ENCODE peak calls at places on chromosomes 1 and 21, in seven cellular contexts. S is heart right ventricle, Y is suprapubic skin, N is endodermal cell, L is K562, V is AG04450, P is GM12878. W is an unnamed sample. For H3K27me3, the result is how much of the 10 kb centered on the place peaks cover.

GRCh38 chr1:2778220-2778592 is 23.3 kb downstream of the TTC34 start:
- DNase-seq in S (no peak), Y (no peak), N (no peak), L (no peak), V (no peak), P (no peak), W (no peak)

GRCh38 chr1:231040019-231040799 is at the start of gene FAM89A:
- DNase-seq in S (peak), Y (no peak), N (peak), L (peak), V (no peak), P (no peak), W (no peak)

GRCh38 chr1:226444901-226445300 is 37.0 kb upstream of the PARP1 start:
- DNase-seq in S (no peak), Y (no peak), N (peak), L (no peak), V (no peak), P (peak), W (no peak)

GRCh38 chr1:12143631-12144155 is 23.1 kb upstream of the TNFRSF1B start:
- DNase-seq in S (peak), Y (peak), N (no peak), L (peak), V (peak), P (no peak), W (peak)

GRCh38 chr1:210125143-210125542 is 107.5 kb upstream of the SERTAD4 start:
- DNase-seq in S (no peak), Y (no peak), N (no peak), L (no peak), V (no peak), P (no peak), W (no peak)

GRCh38 chr1:201554167-201554600 is 15.3 kb downstream of the NAV1 start:
- DNase-seq in S (no peak), Y (peak), N (no peak), L (no peak), V (no peak), P (no peak), W (no peak)

GRCh38 chr1:111754964-111755320 is 759 bp upstream of the DDX20 start:
- DNase-seq in S (peak), Y (no peak), N (peak), L (peak), V (no peak), P (no peak), W (no peak)

GRCh38 chr1:36172983-36173382 is 17.0 kb downstream of the MAP7D1 start:
- DNase-seq in S (no peak), Y (no peak), N (no peak), L (no peak), V (no peak), P (no peak), W (no peak)

GRCh38 chr1:236168716-236169429 is 26.5 kb downstream of the GPR137B start:
- DNase-seq in S (peak), Y (no peak), N (peak), L (no peak), V (no peak), P (no peak), W (no peak)

GRCh38 chr1:177849130-177849529 is 120.7 kb downstream of the SEC16B start:
- DNase-seq in S (no peak), Y (no peak), N (no peak), L (no peak), V (no peak), P (no peak), W (no peak)

GRCh38 chr1:151897861-151898468 is 11.3 kb downstream of the THEM4 start:
- DNase-seq in S (no peak), Y (no peak), N (no peak), L (no peak), V (no peak), P (no peak), W (no peak)

GRCh38 chr1:55827350-55827749 is 612.2 kb upstream of the USP24 start:
- DNase-seq in S (no peak), Y (no peak), N (no peak), L (no peak), V (peak), P (no peak), W (no peak)

GRCh38 chr1:204438628-204439027 is 27.0 kb upstream of the PPP1R15B start:
- DNase-seq in S (no peak), Y (no peak), N (no peak), L (no peak), V (peak), P (no peak), W (peak)

GRCh38 chr1:219257751-219258150 is 84.1 kb downstream of the LYPLAL1 start:
- DNase-seq in S (no peak), Y (no peak), N (no peak), L (no peak), V (no peak), P (no peak), W (no peak)

GRCh38 chr1:219271914-219272545 is 98.4 kb downstream of the LYPLAL1 start:
- DNase-seq in S (no peak), Y (no peak), N (no peak), L (no peak), V (no peak), P (no peak), W (no peak)

GRCh38 chr1:9442266-9442846 is 96.9 kb upstream of the SLC25A33 start:
- DNase-seq in S (no peak), Y (no peak), N (no peak), L (no peak), V (no peak), P (no peak), W (no peak)

GRCh38 chr21:32463367-32463766 is 50.9 kb downstream of the EVA1C start:
- DNase-seq in S (no peak), Y (no peak), N (no peak), L (no peak), V (no peak), P (no peak), W (no peak)

GRCh38 chr1:67883069-67883468 is 49.8 kb upstream of the GNG12 start:
- DNase-seq in S (no peak), Y (no peak), N (no peak), L (no peak), V (no peak), P (no peak), W (no peak)

GRCh38 chr1:151716771-151717631 is at the start of gene CELF3:
- DNase-seq in S (no peak), Y (no peak), N (peak), L (peak), V (no peak), P (no peak), W (no peak)

GRCh38 chr1:207670192-207670591 is 25.3 kb downstream of the CR1L start:
- DNase-seq in S (no peak), Y (no peak), N (no peak), L (no peak), V (no peak), P (peak), W (no peak)

GRCh38 chr1:4131734-4132133 is 231.7 kb upstream of the C1orf174 start:
- DNase-seq in S (no peak), Y (no peak), N (no peak), L (no peak), V (no peak), P (no peak), W (no peak)

DNA sequence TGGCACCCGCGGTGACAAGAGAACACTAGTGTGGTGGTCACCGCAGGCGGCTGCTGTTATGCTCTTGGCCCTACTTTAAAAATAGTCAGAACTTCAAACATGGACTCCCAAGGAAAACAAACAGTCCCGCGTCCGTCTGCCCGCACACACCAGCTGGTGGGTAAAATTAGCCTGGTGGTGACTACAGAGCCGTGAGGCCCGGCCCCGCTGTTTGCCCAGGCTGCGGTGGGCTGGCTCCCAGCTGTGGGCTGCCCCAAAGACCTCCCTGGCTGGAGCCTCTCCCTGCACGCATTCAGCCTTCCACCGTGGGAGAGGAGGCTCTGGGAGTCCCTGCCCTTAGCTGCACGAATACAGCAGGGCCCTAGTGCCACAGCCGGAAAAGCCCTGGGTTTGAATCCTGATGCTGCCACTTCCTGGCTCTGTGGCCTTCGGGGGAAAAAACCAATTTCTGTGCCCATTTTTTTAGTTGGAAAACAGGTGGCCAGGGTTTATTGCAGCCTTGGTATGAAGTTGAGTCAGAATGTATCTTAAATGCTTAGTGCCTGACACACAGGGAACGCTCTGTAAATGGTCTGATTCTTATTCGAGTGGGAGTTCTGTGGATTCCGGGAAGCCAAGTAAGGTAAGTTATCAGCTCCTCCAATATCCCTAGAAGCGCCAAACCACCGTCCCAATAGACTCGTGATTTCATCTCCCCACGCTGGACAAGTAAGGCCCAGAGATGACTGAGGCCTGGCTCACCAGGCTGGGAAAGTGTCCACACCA is 58.2 kb downstream of the ALPL start:
- DNase-seq in S (no peak), Y (no peak), N (no peak), L (no peak), V (peak), P (no peak), W (no peak)
- H3K27me3 ChIP-seq in S (under half), Y (under half), N (under half), L (under half), V (under half), P (under half), W (under half)

GRCh38 chr1:234902774-234903173 is 225.9 kb downstream of the TOMM20 start:
- DNase-seq in S (no peak), Y (no peak), N (no peak), L (no peak), V (no peak), P (no peak), W (no peak)
- TF ChIP-seq CTCF in S (no peak), Y (no peak), N (no peak), L (no peak), V (no peak), P (no peak), W (no peak)

GRCh38 chr21:44959376-44960091 is 19.7 kb downstream of the SLX9 start:
- DNase-seq in S (no peak), Y (no peak), N (no peak), L (no peak), V (no peak), P (no peak), W (peak)

GRCh38 chr21:44960141-44961092 is 20.6 kb downstream of the SLX9 start:
- DNase-seq in S (no peak), Y (no peak), N (no peak), L (no peak), V (no peak), P (no peak), W (peak)

GRCh38 chr21:44957047-44957831 is 17.4 kb downstream of the SLX9 start:
- DNase-seq in S (no peak), Y (no peak), N (no peak), L (no peak), V (no peak), P (no peak), W (no peak)

GRCh38 chr21:44957901-44958451 is 18.1 kb downstream of the SLX9 start:
- DNase-seq in S (peak), Y (no peak), N (no peak), L (no peak), V (no peak), P (no peak), W (no peak)

GRCh38 chr21:44958471-44959191 is 18.8 kb downstream of the SLX9 start:
- DNase-seq in S (peak), Y (no peak), N (no peak), L (no peak), V (no peak), P (no peak), W (peak)
- H3K4me3 ChIP-seq in S (peak), Y (peak), N (no peak), L (no peak), V (no peak), P (no peak), W (no peak)

GRCh38 chr1:37622131-37622530 is 12.6 kb downstream of the RSPO1 start:
- DNase-seq in S (no peak), Y (no peak), N (peak), L (peak), V (no peak), P (no peak), W (no peak)
- H3K27me3 ChIP-seq in S (half or more), Y (half or more), N (half or more), L (half or more), V (under half), P (under half), W (under half)

DNA sequence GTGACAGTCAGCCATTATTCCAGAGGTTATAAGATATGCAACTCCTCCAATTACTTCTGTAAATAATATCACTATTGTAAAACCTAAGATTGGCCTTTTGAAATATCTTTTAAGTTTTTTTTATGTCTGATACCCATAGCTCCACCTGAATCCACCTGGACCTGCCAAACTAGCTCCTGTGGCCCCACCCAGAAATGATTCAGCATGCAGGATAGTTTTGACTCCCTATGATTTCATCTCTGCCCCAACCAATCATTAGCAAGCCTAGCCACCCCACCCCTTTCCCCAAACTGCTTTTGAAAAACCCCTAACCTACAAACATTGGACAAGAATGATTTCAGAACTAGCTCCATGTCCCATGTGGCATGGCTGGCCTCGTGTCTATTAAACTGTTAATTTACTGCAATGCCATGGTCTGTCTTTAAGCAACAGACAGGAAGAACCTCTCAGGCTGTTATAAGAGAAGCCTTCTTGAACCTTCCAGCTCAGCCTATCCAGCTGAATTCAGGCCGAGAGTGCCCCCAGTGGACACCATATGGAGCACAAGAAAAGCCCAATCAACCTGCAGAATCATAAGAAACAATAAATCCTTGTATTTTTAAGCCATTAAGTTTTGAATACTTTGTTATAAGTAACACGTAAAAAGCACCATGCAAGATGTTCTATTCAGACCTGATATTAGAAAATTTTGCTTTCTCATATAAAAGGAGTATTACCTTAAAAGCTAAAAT is 263.0 kb upstream of the ZRANB2 start:
- DNase-seq in S (no peak), Y (no peak), N (no peak), L (peak), V (no peak), P (no peak), W (no peak)
- TF ChIP-seq CTCF in S (no peak), Y (no peak), N (peak), L (no peak), V (peak), P (peak), W (no peak)

GRCh38 chr1:162003825-162004205 is 19.9 kb downstream of the OLFML2B start:
- DNase-seq in S (no peak), Y (no peak), N (no peak), L (no peak), V (peak), P (no peak), W (no peak)
- H3K4me3 ChIP-seq in S (no peak), Y (peak), N (no peak), L (no peak), V (no peak), P (no peak), W (no peak)

GRCh38 chr1:31870086-31870736 is 54.4 kb upstream of the SPOCD1 start:
- DNase-seq in S (no peak), Y (no peak), N (no peak), L (no peak), V (no peak), P (no peak), W (no peak)
- H3K27me3 ChIP-seq in S (under half), Y (under half), N (under half), L (under half), V (under half), P (under half), W (under half)

GRCh38 chr1:57079454-57080157 is 113.8 kb upstream of the C8B start:
- DNase-seq in S (no peak), Y (no peak), N (peak), L (peak), V (no peak), P (no peak), W (no peak)
- TF ChIP-seq CTCF in S (peak), Y (no peak), N (peak), L (peak), V (peak), P (peak), W (peak)